ENCODE peak calls at places on chromosomes 5 and 9, in nine cellular contexts. One of them, this sample, is unnamed.
A peak's percentile ranks its signal among the peaks of the same experiment; 100 is the strongest.

GRCh38 chr5:36242534-36243144 is 914 bp upstream of the NADK2 start:
- DNase-seq in suprapubic skin: peak; percentile 62
- DNase-seq in endothelial cell of umbilical vein: no peak
- DNase-seq in H1: no peak
- DNase-seq in breast epithelium: no peak
- DNase-seq in HCT116: no peak
- DNase-seq in sigmoid colon: no peak
- DNase-seq in spleen: peak; percentile 73
- DNase-seq in prostate gland: no peak
- DNase-seq in this sample: no peak

GRCh38 chr5:4374866-4375265 is 765.3 kb upstream of the ADAMTS16 start:
- DNase-seq in suprapubic skin: peak; percentile 74
- DNase-seq in endothelial cell of umbilical vein: no peak
- DNase-seq in H1: no peak
- DNase-seq in breast epithelium: no peak
- DNase-seq in HCT116: no peak
- DNase-seq in sigmoid colon: no peak
- DNase-seq in spleen: no peak
- DNase-seq in prostate gland: no peak
- DNase-seq in this sample: no peak

GRCh38 chr5:88364991-88365390 is 96.3 kb upstream of the TMEM161B start:
- DNase-seq in suprapubic skin: no peak
- DNase-seq in endothelial cell of umbilical vein: no peak
- DNase-seq in H1: no peak
- DNase-seq in breast epithelium: no peak
- DNase-seq in HCT116: no peak
- DNase-seq in sigmoid colon: no peak
- DNase-seq in spleen: no peak
- DNase-seq in prostate gland: no peak
- DNase-seq in this sample: no peak

GRCh38 chr9:78123808-78124207 is 92.2 kb upstream of the GNAQ start:
- DNase-seq in suprapubic skin: no peak
- DNase-seq in endothelial cell of umbilical vein: no peak
- DNase-seq in H1: no peak
- DNase-seq in breast epithelium: no peak
- DNase-seq in HCT116: no peak
- DNase-seq in sigmoid colon: no peak
- DNase-seq in spleen: no peak
- DNase-seq in prostate gland: no peak
- DNase-seq in this sample: no peak

GRCh38 chr9:35718726-35719511 is 13.1 kb downstream of the TLN1 start:
- DNase-seq in suprapubic skin: no peak
- DNase-seq in endothelial cell of umbilical vein: no peak
- DNase-seq in H1: no peak
- DNase-seq in breast epithelium: no peak
- DNase-seq in HCT116: no peak
- DNase-seq in sigmoid colon: peak; percentile 60
- DNase-seq in spleen: peak; percentile 86
- DNase-seq in prostate gland: no peak
- DNase-seq in this sample: no peak

GRCh38 chr9:137632432-137633161 is 13.8 kb downstream of the EHMT1 start:
- DNase-seq in suprapubic skin: no peak
- DNase-seq in endothelial cell of umbilical vein: peak; percentile 81
- DNase-seq in H1: no peak
- DNase-seq in breast epithelium: no peak
- DNase-seq in HCT116: no peak
- DNase-seq in sigmoid colon: no peak
- DNase-seq in spleen: peak; percentile 67
- DNase-seq in prostate gland: no peak
- DNase-seq in this sample: no peak

GRCh38 chr9:127193483-127193882 is 71.0 kb upstream of the ANGPTL2 start:
- DNase-seq in suprapubic skin: no peak
- DNase-seq in endothelial cell of umbilical vein: no peak
- DNase-seq in H1: no peak
- DNase-seq in breast epithelium: no peak
- DNase-seq in HCT116: no peak
- DNase-seq in sigmoid colon: no peak
- DNase-seq in spleen: peak; percentile 54
- DNase-seq in prostate gland: no peak
- DNase-seq in this sample: no peak

GRCh38 chr9:22047596-22047995 is 38.5 kb upstream of the CDKN2B start:
- DNase-seq in suprapubic skin: no peak
- DNase-seq in endothelial cell of umbilical vein: no peak
- DNase-seq in H1: no peak
- DNase-seq in breast epithelium: no peak
- DNase-seq in HCT116: no peak
- DNase-seq in sigmoid colon: no peak
- DNase-seq in spleen: no peak
- DNase-seq in prostate gland: no peak
- DNase-seq in this sample: no peak

GRCh38 chr5:122743231-122743630 is 31.6 kb upstream of the SNX2 start:
- DNase-seq in suprapubic skin: no peak
- DNase-seq in endothelial cell of umbilical vein: no peak
- DNase-seq in H1: no peak
- DNase-seq in breast epithelium: no peak
- DNase-seq in HCT116: no peak
- DNase-seq in sigmoid colon: no peak
- DNase-seq in spleen: no peak
- DNase-seq in prostate gland: no peak
- DNase-seq in this sample: no peak

GRCh38 chr5:16713386-16713928 is 96.7 kb upstream of the RETREG1 start:
- DNase-seq in suprapubic skin: no peak
- DNase-seq in endothelial cell of umbilical vein: peak; percentile 60
- DNase-seq in H1: no peak
- DNase-seq in breast epithelium: no peak
- DNase-seq in HCT116: no peak
- DNase-seq in sigmoid colon: no peak
- DNase-seq in spleen: no peak
- DNase-seq in prostate gland: no peak
- DNase-seq in this sample: no peak

GRCh38 chr5:119578937-119579336 is 50.4 kb upstream of the FAM170A start:
- DNase-seq in suprapubic skin: no peak
- DNase-seq in endothelial cell of umbilical vein: peak; percentile 25
- DNase-seq in H1: peak; percentile 13
- DNase-seq in breast epithelium: no peak
- DNase-seq in HCT116: peak; percentile 70
- DNase-seq in sigmoid colon: no peak
- DNase-seq in spleen: no peak
- DNase-seq in prostate gland: no peak
- DNase-seq in this sample: peak; percentile 16

GRCh38 chr5:115549154-115549553 is 4.6 kb upstream of the FEM1C start:
- DNase-seq in suprapubic skin: no peak
- DNase-seq in endothelial cell of umbilical vein: peak; percentile 54
- DNase-seq in H1: peak; percentile 63
- DNase-seq in breast epithelium: no peak
- DNase-seq in HCT116: peak; percentile 22
- DNase-seq in sigmoid colon: no peak
- DNase-seq in spleen: no peak
- DNase-seq in prostate gland: no peak
- DNase-seq in this sample: no peak

GRCh38 chr9:90942555-90942954 is 140.9 kb downstream of the SYK start:
- DNase-seq in suprapubic skin: no peak
- DNase-seq in endothelial cell of umbilical vein: no peak
- DNase-seq in H1: no peak
- DNase-seq in breast epithelium: no peak
- DNase-seq in HCT116: no peak
- DNase-seq in sigmoid colon: no peak
- DNase-seq in spleen: no peak
- DNase-seq in prostate gland: peak; percentile 77
- DNase-seq in this sample: no peak

GRCh38 chr5:168269950-168270349 is 21.5 kb upstream of the WWC1 start:
- DNase-seq in suprapubic skin: no peak
- DNase-seq in endothelial cell of umbilical vein: no peak
- DNase-seq in H1: no peak
- DNase-seq in breast epithelium: no peak
- DNase-seq in HCT116: no peak
- DNase-seq in sigmoid colon: no peak
- DNase-seq in spleen: no peak
- DNase-seq in prostate gland: no peak
- DNase-seq in this sample: no peak

GRCh38 chr9:135555910-135556309 is 5.6 kb upstream of the PAEP start:
- DNase-seq in suprapubic skin: no peak
- DNase-seq in endothelial cell of umbilical vein: no peak
- DNase-seq in H1: no peak
- DNase-seq in breast epithelium: no peak
- DNase-seq in HCT116: no peak
- DNase-seq in sigmoid colon: no peak
- DNase-seq in spleen: peak; percentile 31
- DNase-seq in prostate gland: no peak
- DNase-seq in this sample: no peak

GRCh38 chr9:109440797-109441287 is 57.3 kb downstream of the PTPN3 start:
- DNase-seq in suprapubic skin: no peak
- DNase-seq in endothelial cell of umbilical vein: peak; percentile 74
- DNase-seq in H1: no peak
- DNase-seq in breast epithelium: no peak
- DNase-seq in HCT116: peak; percentile 67
- DNase-seq in sigmoid colon: no peak
- DNase-seq in spleen: no peak
- DNase-seq in prostate gland: peak; percentile 41
- DNase-seq in this sample: peak; percentile 75

GRCh38 chr9:107489144-107489673 is 360 bp downstream of the KLF4 start:
- DNase-seq in suprapubic skin: no peak
- DNase-seq in endothelial cell of umbilical vein: peak; percentile 34
- DNase-seq in H1: no peak
- DNase-seq in breast epithelium: no peak
- DNase-seq in HCT116: no peak
- DNase-seq in sigmoid colon: no peak
- DNase-seq in spleen: peak; percentile 90
- DNase-seq in prostate gland: no peak
- DNase-seq in this sample: no peak

GRCh38 chr9:114382951-114383865 is 4.6 kb downstream of the AKNA start:
- DNase-seq in suprapubic skin: no peak
- DNase-seq in endothelial cell of umbilical vein: no peak
- DNase-seq in H1: no peak
- DNase-seq in breast epithelium: no peak
- DNase-seq in HCT116: no peak
- DNase-seq in sigmoid colon: peak; percentile 83
- DNase-seq in spleen: peak; percentile 90
- DNase-seq in prostate gland: no peak
- DNase-seq in this sample: no peak

GRCh38 chr9:69324549-69325401 is at the start of gene ENTREP1:
- DNase-seq in suprapubic skin: peak; percentile 69
- DNase-seq in endothelial cell of umbilical vein: peak; percentile 62
- DNase-seq in H1: no peak
- DNase-seq in breast epithelium: peak; percentile 80
- DNase-seq in HCT116: peak; percentile 24
- DNase-seq in sigmoid colon: peak; percentile 78
- DNase-seq in spleen: peak; percentile 84
- DNase-seq in prostate gland: peak; percentile 78
- DNase-seq in this sample: no peak
- TF ChIP-seq POLR2AphosphoS5 in suprapubic skin: peak; percentile 30
- TF ChIP-seq POLR2AphosphoS5 in endothelial cell of umbilical vein: peak; percentile 14
- TF ChIP-seq POLR2AphosphoS5 in H1: peak; percentile 69
- TF ChIP-seq POLR2AphosphoS5 in breast epithelium: peak; percentile 62
- TF ChIP-seq POLR2AphosphoS5 in HCT116: peak; percentile 23
- TF ChIP-seq POLR2AphosphoS5 in sigmoid colon: peak; percentile 56
- TF ChIP-seq POLR2AphosphoS5 in spleen: peak; percentile 65
- TF ChIP-seq POLR2AphosphoS5 in prostate gland: peak; percentile 31
- TF ChIP-seq POLR2AphosphoS5 in this sample: no peak

DNA sequence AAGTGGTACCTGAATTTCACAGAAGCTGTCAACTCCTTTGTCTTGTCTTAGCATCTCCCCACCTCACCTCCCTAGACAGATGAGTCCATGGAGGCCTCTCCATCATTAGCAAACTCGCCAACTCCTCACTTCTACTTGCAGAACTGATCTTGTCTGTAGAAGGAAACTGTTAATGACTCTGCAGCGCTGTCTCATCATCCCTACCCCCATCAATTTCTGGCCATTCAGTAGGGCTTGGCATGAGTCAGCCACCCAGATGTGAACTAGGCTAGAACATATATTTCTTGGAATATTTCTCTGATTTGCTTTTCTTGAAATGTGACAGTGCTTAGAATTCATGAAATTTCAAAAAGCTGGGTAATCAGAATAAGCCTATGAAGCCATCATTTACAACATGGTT is 1125.0 kb upstream of the DMAC1 start:
- DNase-seq in suprapubic skin: no peak
- DNase-seq in endothelial cell of umbilical vein: no peak
- DNase-seq in H1: no peak
- DNase-seq in breast epithelium: no peak
- DNase-seq in HCT116: no peak
- DNase-seq in sigmoid colon: no peak
- DNase-seq in spleen: no peak
- DNase-seq in prostate gland: no peak
- DNase-seq in this sample: no peak
- H3K9me3 ChIP-seq in suprapubic skin: no peaks in the 10 kb centered on the region
- H3K9me3 ChIP-seq in endothelial cell of umbilical vein: no peaks in the 10 kb centered on the region
- H3K9me3 ChIP-seq in H1: no peaks in the 10 kb centered on the region
- H3K9me3 ChIP-seq in breast epithelium: no peaks in the 10 kb centered on the region
- H3K9me3 ChIP-seq in HCT116: no peaks in the 10 kb centered on the region
- H3K9me3 ChIP-seq in sigmoid colon: no peaks in the 10 kb centered on the region
- H3K9me3 ChIP-seq in spleen: no peaks in the 10 kb centered on the region
- H3K9me3 ChIP-seq in prostate gland: no peaks in the 10 kb centered on the region
- H3K9me3 ChIP-seq in this sample: no peaks in the 10 kb centered on the region

DNA sequence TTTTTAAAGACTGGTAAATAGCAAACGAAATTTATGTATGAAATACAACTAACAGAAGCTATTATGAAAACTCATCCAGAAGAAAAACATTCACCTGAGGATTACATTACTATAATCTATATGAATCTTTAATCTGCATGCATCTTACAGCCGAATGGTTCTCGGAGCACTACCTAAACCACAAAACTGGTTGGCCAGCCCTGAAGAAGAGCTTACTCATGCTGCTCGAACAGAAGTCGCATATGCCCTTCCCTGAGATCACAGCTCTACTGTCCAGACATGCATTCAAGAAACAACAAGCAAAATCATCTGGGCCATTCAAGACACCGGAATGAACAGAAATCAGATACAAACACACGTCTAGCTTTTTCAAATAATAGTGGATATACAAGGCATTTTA is 931.0 kb upstream of the DMAC1 start:
- DNase-seq in suprapubic skin: no peak
- DNase-seq in endothelial cell of umbilical vein: no peak
- DNase-seq in H1: no peak
- DNase-seq in breast epithelium: no peak
- DNase-seq in HCT116: no peak
- DNase-seq in sigmoid colon: no peak
- DNase-seq in spleen: no peak
- DNase-seq in prostate gland: no peak
- DNase-seq in this sample: no peak
- TF ChIP-seq POLR2AphosphoS5 in suprapubic skin: no peak
- TF ChIP-seq POLR2AphosphoS5 in endothelial cell of umbilical vein: no peak
- TF ChIP-seq POLR2AphosphoS5 in H1: no peak
- TF ChIP-seq POLR2AphosphoS5 in breast epithelium: no peak
- TF ChIP-seq POLR2AphosphoS5 in HCT116: no peak
- TF ChIP-seq POLR2AphosphoS5 in sigmoid colon: no peak
- TF ChIP-seq POLR2AphosphoS5 in spleen: no peak
- TF ChIP-seq POLR2AphosphoS5 in prostate gland: no peak
- TF ChIP-seq POLR2AphosphoS5 in this sample: no peak

DNA sequence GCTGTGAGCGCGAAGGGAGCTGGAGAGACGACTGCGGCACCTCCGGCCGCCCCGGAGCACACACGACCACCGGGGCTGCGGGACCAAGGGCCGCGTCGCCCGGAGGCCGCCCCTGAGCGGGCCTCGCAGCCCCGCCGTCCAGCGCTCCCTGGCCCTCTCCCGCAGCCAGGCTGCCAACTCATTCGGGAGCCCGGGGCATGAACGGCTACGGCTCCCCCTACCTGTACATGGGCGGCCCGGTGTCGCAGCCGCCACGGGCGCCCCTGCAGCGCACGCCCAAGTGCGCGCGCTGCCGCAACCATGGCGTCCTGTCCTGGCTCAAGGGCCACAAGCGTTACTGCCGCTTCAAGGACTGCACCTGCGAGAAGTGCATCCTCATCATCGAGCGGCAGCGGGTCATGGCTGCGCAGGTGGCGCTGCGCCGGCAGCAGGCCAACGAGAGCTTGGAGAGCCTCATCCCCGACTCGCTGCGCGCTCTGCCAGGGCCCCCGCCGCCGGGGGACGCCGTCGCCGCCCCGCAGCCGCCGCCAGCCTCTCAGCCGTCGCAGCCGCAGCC is 428 bp downstream of the DMRT3 start:
- DNase-seq in suprapubic skin: no peak
- DNase-seq in endothelial cell of umbilical vein: no peak
- DNase-seq in H1: no peak
- DNase-seq in breast epithelium: no peak
- DNase-seq in HCT116: no peak
- DNase-seq in sigmoid colon: no peak
- DNase-seq in spleen: no peak
- DNase-seq in prostate gland: no peak
- DNase-seq in this sample: no peak
- H3K9me3 ChIP-seq in suprapubic skin: no peaks in the 10 kb centered on the region
- H3K9me3 ChIP-seq in endothelial cell of umbilical vein: no peaks in the 10 kb centered on the region
- H3K9me3 ChIP-seq in H1: no peaks in the 10 kb centered on the region
- H3K9me3 ChIP-seq in breast epithelium: no peaks in the 10 kb centered on the region
- H3K9me3 ChIP-seq in HCT116: no peaks in the 10 kb centered on the region
- H3K9me3 ChIP-seq in sigmoid colon: no peaks in the 10 kb centered on the region
- H3K9me3 ChIP-seq in spleen: no peaks in the 10 kb centered on the region
- H3K9me3 ChIP-seq in prostate gland: no peaks in the 10 kb centered on the region
- H3K9me3 ChIP-seq in this sample: no peaks in the 10 kb centered on the region